ENCODE peak calls at places on chromosomes 12 and 14, in nine cellular contexts. P is foreskin fibroblast, N is epithelial cell of esophagus, S is pancreas, G is IMR-90, K is SK-N-SH, F is fibroblast of the aortic adventitia, D is WTC11, X is nephron progenitor cell. V is an unnamed sample.

GRCh38 chr14:68222154-68222553 is 402.6 kb downstream of the RAD51B start:
- DNase-seq in P (no peak), N (no peak), S (no peak), G (no peak), K (no peak), F (no peak), D (no peak), X (no peak), V (no peak)

GRCh38 chr14:69766984-69767368 is at the start of gene SRSF5:
- DNase-seq in P (peak; percentile 96), N (peak; percentile 95), S (peak; percentile 94), G (peak; percentile 97), K (peak; percentile 94), F (peak; percentile 98), D (peak; percentile 92), X (peak; percentile 93), V (peak; percentile 94)

GRCh38 chr12:49930515-49931288 is 19.8 kb upstream of the AQP2 start:
- DNase-seq in P (peak; percentile 60), N (peak; percentile 84), S (no peak), G (peak; percentile 83), K (no peak), F (peak; percentile 67), D (no peak), X (no peak), V (peak; percentile 70)

GRCh38 chr12:115396567-115396966 is 712.6 kb upstream of the TBX3 start:
- DNase-seq in P (no peak), N (no peak), S (no peak), G (no peak), K (no peak), F (no peak), D (no peak), X (no peak), V (no peak)

GRCh38 chr12:75997658-75998057 is 33.9 kb downstream of the PHLDA1 start:
- DNase-seq in P (no peak), N (no peak), S (no peak), G (no peak), K (no peak), F (no peak), D (no peak), X (no peak), V (no peak)

GRCh38 chr12:50504798-50505385 is at the start of gene DIP2B:
- DNase-seq in P (peak; percentile 83), N (peak; percentile 92), S (peak; percentile 93), G (peak; percentile 84), K (peak; percentile 96), F (peak; percentile 88), D (peak; percentile 98), X (peak; percentile 98), V (peak; percentile 87)

GRCh38 chr12:81128930-81129554 is 51.2 kb downstream of the ACSS3 start:
- DNase-seq in P (peak; percentile 24), N (peak; percentile 51), S (peak; percentile 19), G (peak; percentile 43), K (peak; percentile 48), F (peak; percentile 62), D (peak; percentile 31), X (peak; percentile 26), V (peak; percentile 25)

GRCh38 chr14:35051796-35052195 is 5.7 kb downstream of the FAM177A1 start:
- DNase-seq in P (no peak), N (no peak), S (no peak), G (peak; percentile 24), K (no peak), F (no peak), D (no peak), X (no peak), V (no peak)

GRCh38 chr14:22656945-22657711 is 13.0 kb upstream of the OR6J1 start:
- DNase-seq in P (no peak), N (no peak), S (no peak), G (peak; percentile 35), K (no peak), F (peak; percentile 75), D (no peak), X (no peak), V (no peak)

GRCh38 chr14:68780358-68781160 is 12.3 kb downstream of the ZFP36L1 start:
- DNase-seq in P (peak; percentile 80), N (no peak), S (peak; percentile 62), G (peak; percentile 62), K (no peak), F (peak; percentile 79), D (no peak), X (no peak), V (no peak)

GRCh38 chr14:60931206-60931605 is 49.7 kb downstream of the TRMT5 start:
- DNase-seq in P (no peak), N (no peak), S (no peak), G (peak; percentile 24), K (no peak), F (no peak), D (no peak), X (no peak), V (no peak)

GRCh38 chr14:92652413-92653151 is 95.8 kb downstream of the LGMN start:
- DNase-seq in P (no peak), N (no peak), S (no peak), G (no peak), K (no peak), F (no peak), D (no peak), X (no peak), V (no peak)

GRCh38 chr12:32115404-32116104 is 8.9 kb downstream of the BICD1 start:
- DNase-seq in P (peak; percentile 98), N (peak; percentile 97), S (peak; percentile 29), G (peak; percentile 100), K (peak; percentile 64), F (peak; percentile 99), D (no peak), X (no peak), V (peak; percentile 93)

GRCh38 chr12:129096968-129097367 is 243.7 kb downstream of the GLT1D1 start:
- DNase-seq in P (no peak), N (no peak), S (no peak), G (no peak), K (no peak), F (no peak), D (no peak), X (no peak), V (no peak)

GRCh38 chr12:29676676-29677075 is 107.1 kb downstream of the TMTC1 start:
- DNase-seq in P (peak; percentile 6), N (no peak), S (no peak), G (no peak), K (no peak), F (no peak), D (no peak), X (no peak), V (no peak)

GRCh38 chr12:113359939-113360748 is 1.8 kb downstream of the PLBD2 start:
- DNase-seq in P (peak; percentile 18), N (no peak), S (no peak), G (no peak), K (peak; percentile 64), F (peak; percentile 3), D (no peak), X (no peak), V (no peak)
- TF ChIP-seq CTCF in P (peak; percentile 36), N (no peak), S (no peak), G (peak; percentile 21), K (peak; percentile 33), F (peak; percentile 24), D (no peak), X (no peak), V (no peak)

GRCh38 chr14:89954045-89955021 is at the start of gene EFCAB11:
- DNase-seq in P (peak; percentile 97), N (peak; percentile 99), S (peak; percentile 97), G (peak; percentile 98), K (peak; percentile 92), F (peak; percentile 98), D (peak; percentile 97), X (peak; percentile 93), V (peak; percentile 96)
- TF ChIP-seq CTCF in P (no peak), N (peak; percentile 6), S (no peak), G (peak; percentile 15), K (peak; percentile 47), F (peak; percentile 29), D (no peak), X (no peak), V (peak; percentile 55)

DNA sequence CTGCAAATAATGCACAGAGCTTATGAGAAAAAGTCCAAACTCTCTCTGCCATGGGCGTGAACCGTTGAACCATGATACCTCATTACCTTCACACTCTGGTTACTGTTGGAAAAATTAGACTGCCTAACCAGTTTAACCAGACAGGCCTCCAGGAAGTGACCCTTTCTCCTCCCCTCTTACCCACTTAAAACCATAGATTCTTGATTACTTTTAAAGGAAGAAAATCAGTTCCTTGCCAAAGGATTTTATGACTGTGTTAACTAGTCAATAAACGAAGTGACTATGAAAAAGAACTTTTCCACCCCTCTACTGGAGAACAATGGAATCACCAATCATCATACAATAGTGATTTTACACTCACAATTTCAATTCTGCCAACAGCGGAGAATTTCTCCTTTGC is 254.0 kb upstream of the ATP2B1 start:
- DNase-seq in P (no peak), N (peak; percentile 60), S (no peak), G (no peak), K (no peak), F (no peak), D (no peak), X (no peak), V (peak; percentile 13)
- TF ChIP-seq CTCF in P (no peak), N (no peak), S (no peak), G (no peak), K (peak; percentile 44), F (peak; percentile 23), D (no peak), X (peak; percentile 8), V (no peak)

GRCh38 chr14:105483300-105484068 is 3.2 kb upstream of the CRIP1 start:
- DNase-seq in P (no peak), N (peak; percentile 55), S (no peak), G (no peak), K (no peak), F (no peak), D (no peak), X (no peak), V (no peak)

GRCh38 chr14:105480807-105481801 is 5.6 kb upstream of the CRIP1 start:
- DNase-seq in P (peak; percentile 81), N (peak; percentile 82), S (peak; percentile 84), G (peak; percentile 81), K (peak; percentile 92), F (peak; percentile 86), D (peak; percentile 96), X (peak; percentile 95), V (peak; percentile 77)

GRCh38 chr14:105480165-105480564 is 5.5 kb downstream of the CRIP2 start:
- DNase-seq in P (no peak), N (no peak), S (no peak), G (no peak), K (no peak), F (no peak), D (no peak), X (no peak), V (no peak)

GRCh38 chr14:105482486-105483110 is 4.1 kb upstream of the CRIP1 start:
- DNase-seq in P (no peak), N (no peak), S (no peak), G (no peak), K (no peak), F (no peak), D (no peak), X (no peak), V (no peak)

DNA sequence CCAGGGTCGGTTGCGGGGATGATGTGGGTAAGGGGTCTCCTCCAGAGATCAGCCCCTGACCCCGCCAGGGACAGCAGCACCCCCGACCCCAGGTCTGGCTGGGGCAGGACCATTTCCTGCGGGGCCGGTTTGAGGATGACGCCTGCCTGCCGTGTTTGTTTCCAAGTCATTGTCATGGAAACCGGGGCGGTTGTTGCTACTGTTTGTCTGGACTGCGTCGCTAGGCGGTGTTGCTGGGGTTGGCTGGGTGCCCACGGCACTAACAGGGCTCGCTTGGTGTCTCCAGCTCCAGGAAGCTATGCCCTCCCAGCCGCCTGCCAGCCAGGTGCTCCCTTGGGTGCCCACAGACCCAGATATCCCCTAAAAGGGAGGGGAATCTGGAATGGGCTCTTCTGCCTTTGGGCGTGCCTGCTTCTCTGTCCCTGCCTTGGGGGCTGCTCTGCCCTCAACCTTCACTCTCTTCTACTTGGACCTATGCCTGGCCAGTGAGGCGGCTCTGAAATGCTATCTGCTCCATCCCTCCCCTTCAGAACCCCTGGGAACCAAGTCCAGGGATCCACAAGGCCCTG is 4.7 kb upstream of the CRIP1 start:
- DNase-seq in P (peak; percentile 95), N (peak; percentile 97), S (peak; percentile 98), G (peak; percentile 95), K (peak; percentile 90), F (peak; percentile 95), D (peak; percentile 84), X (peak; percentile 78), V (peak; percentile 93)
- TF ChIP-seq CTCF in P (no peak), N (peak; percentile 21), S (no peak), G (peak; percentile 17), K (no peak), F (no peak), D (no peak), X (no peak), V (no peak)

V was measured in RWPE1.